ENCODE peak calls at places on chromosomes 11 and 22, in six cellular contexts. X, H, G, W, C and S are unnamed samples.
A peak's percentile ranks its signal among the peaks of the same experiment; 100 is the strongest.

GRCh38 chr11:121930004-121930965 is 185.7 kb downstream of the BLID start:
- DNase-seq in C (no peak), X (no peak), G (no peak), W (no peak), H (no peak), S (no peak)

GRCh38 chr22:35409783-35410662 is 10.1 kb downstream of the MCM5 start:
- DNase-seq in X (no peak), G (no peak), W (no peak), C (no peak), H (no peak), S (no peak)

GRCh38 chr11:70524096-70524922 is 126.0 kb downstream of the CTTN start:
- DNase-seq in H (no peak), G (peak; percentile 68), W (no peak), C (no peak), X (no peak), S (no peak)

GRCh38 chr11:120306519-120307242 is 18.4 kb upstream of the TLCD5 start:
- DNase-seq in H (no peak), W (peak; percentile 42), C (no peak), X (no peak), G (peak; percentile 86), S (no peak)

GRCh38 chr11:42066113-42066512 is 606.7 kb upstream of the LRRC4C start:
- DNase-seq in X (no peak), G (peak; percentile 49), C (no peak), H (peak; percentile 29), W (no peak), S (no peak)

GRCh38 chr22:46613606-46613997 is 6.6 kb upstream of the GRAMD4 start:
- DNase-seq in H (no peak), C (no peak), W (peak; percentile 38), G (peak; percentile 61), X (no peak), S (no peak)

GRCh38 chr11:69308531-69308930 is 14.6 kb downstream of the MYEOV start:
- DNase-seq in X (no peak), G (peak; percentile 31), H (no peak), C (no peak), W (no peak), S (no peak)

GRCh38 chr11:2806351-2807058 is 79.1 kb downstream of the CDKN1C start:
- DNase-seq in C (peak; percentile 31), H (peak; percentile 13), X (peak; percentile 11), W (no peak), G (peak; percentile 47), S (no peak)

GRCh38 chr11:34449013-34449412 is 10.3 kb downstream of the CAT start:
- DNase-seq in H (no peak), C (no peak), X (no peak), W (no peak), G (no peak), S (no peak)

GRCh38 chr11:95398437-95399112 is 167.6 kb upstream of the SESN3 start:
- DNase-seq in W (no peak), C (no peak), G (no peak), X (no peak), H (no peak), S (no peak)

GRCh38 chr22:26127126-26127525 is 42.1 kb upstream of the SEZ6L start:
- DNase-seq in H (no peak), G (no peak), C (no peak), X (no peak), W (no peak), S (no peak)

GRCh38 chr11:74004694-74005615 is 3.9 kb downstream of the UCP3 start:
- DNase-seq in C (no peak), H (no peak), X (no peak), G (peak; percentile 56), W (peak; percentile 86), S (no peak)

GRCh38 chr22:24857576-24857975 is 51.6 kb downstream of the SGSM1 start:
- DNase-seq in X (no peak), H (no peak), G (no peak), W (no peak), C (no peak), S (no peak)

GRCh38 chr11:57567512-57568329 is at the start of gene UBE2L6:
- DNase-seq in X (peak; percentile 80), G (peak; percentile 80), H (peak; percentile 83), W (peak; percentile 75), C (peak; percentile 67), S (peak; percentile 19)

GRCh38 chr22:35140879-35141745 is 75.2 kb downstream of the ISX start:
- DNase-seq in C (no peak), X (no peak), H (no peak), W (peak; percentile 76), G (peak; percentile 86), S (no peak)

GRCh38 chr11:63511349-63511748 is 5.5 kb downstream of the LGALS12 start:
- DNase-seq in H (no peak), G (no peak), W (no peak), C (no peak), X (no peak), S (no peak)

GRCh38 chr11:13336246-13336873 is 58.8 kb downstream of the BMAL1 start:
- DNase-seq in X (no peak), W (no peak), C (no peak), H (peak; percentile 25), G (no peak), S (no peak)

GRCh38 chr11:112082729-112083128 is 3.8 kb downstream of the TIMM8B start:
- DNase-seq in H (no peak), W (no peak), X (no peak), G (no peak), C (no peak), S (no peak)

GRCh38 chr22:46684706-46685105 is 53.3 kb downstream of the CERK start:
- DNase-seq in G (no peak), H (peak; percentile 55), C (no peak), X (no peak), W (peak; percentile 51), S (no peak)

GRCh38 chr11:56045538-56045937 is 18.1 kb downstream of the OR5AS1 start:
- DNase-seq in C (no peak), X (no peak), G (no peak), H (no peak), W (no peak), S (no peak)

GRCh38 chr11:67289651-67290479 is 762 bp downstream of the ANKRD13D start:
- DNase-seq in W (no peak), G (peak; percentile 81), X (no peak), C (no peak), H (peak; percentile 35), S (no peak)

GRCh38 chr22:36423461-36424404 is 36.0 kb upstream of the MYH9 start:
- DNase-seq in G (no peak), C (no peak), X (no peak), H (no peak), W (no peak), S (no peak)

GRCh38 chr11:47201015-47201414 is 13.8 kb upstream of the DDB2 start:
- DNase-seq in W (no peak), H (no peak), X (no peak), C (no peak), G (no peak), S (no peak)
- H3K27me3 ChIP-seq in W (no peaks in the 10 kb centered on the region), H (no peaks in the 10 kb centered on the region), X (no peaks in the 10 kb centered on the region), C (no peaks in the 10 kb centered on the region), G (no peaks in the 10 kb centered on the region), S (no peaks in the 10 kb centered on the region)

DNA sequence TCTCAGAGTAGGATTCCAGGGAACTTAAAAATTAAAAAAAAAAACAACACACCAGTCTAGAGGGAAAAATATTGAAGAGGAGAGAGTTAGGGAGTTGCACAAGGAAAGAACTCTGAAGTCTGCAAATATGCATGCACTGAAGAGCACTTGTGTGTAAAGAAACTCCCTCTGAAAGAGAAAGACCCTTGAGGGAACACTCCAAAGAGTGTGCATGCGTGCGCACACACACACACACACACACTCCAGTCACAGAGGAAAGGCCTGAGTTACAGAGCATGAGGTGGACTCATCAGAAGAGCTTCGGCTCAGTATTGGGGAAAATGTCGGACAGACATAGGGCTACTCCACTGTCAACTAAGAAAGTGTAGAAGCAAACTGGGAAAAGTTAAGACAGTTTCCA is 30.1 kb downstream of the GGTLC2 start:
- DNase-seq in W (no peak), X (no peak), C (no peak), H (no peak), G (no peak), S (no peak)
- H3K27me3 ChIP-seq in W (no peaks in the 10 kb centered on the region), X (no peaks in the 10 kb centered on the region), C (no peaks in the 10 kb centered on the region), H (peaks cover 78% of the 10 kb centered on the region), G (peaks cover 31% of the 10 kb centered on the region), S (no peaks in the 10 kb centered on the region)

GRCh38 chr11:64675417-64676252 is 47.4 kb downstream of the NRXN2 start:
- DNase-seq in C (peak; percentile 62), W (no peak), H (peak; percentile 80), X (peak; percentile 44), G (no peak), S (peak; percentile 74)
- H3K27me3 ChIP-seq in C (no peaks in the 10 kb centered on the region), W (no peaks in the 10 kb centered on the region), H (peaks cover 54% of the 10 kb centered on the region), X (no peaks in the 10 kb centered on the region), G (no peaks in the 10 kb centered on the region), S (no peaks in the 10 kb centered on the region)

GRCh38 chr22:38451864-38452263 is 3.1 kb downstream of the KCNJ4 start:
- DNase-seq in X (no peak), W (no peak), C (no peak), G (no peak), H (no peak), S (no peak)

GRCh38 chr22:38451404-38451803 is 3.6 kb downstream of the KCNJ4 start:
- DNase-seq in W (no peak), C (no peak), G (no peak), H (no peak), X (no peak), S (no peak)

GRCh38 chr22:38448945-38449745 is 5.9 kb downstream of the KCNJ4 start:
- DNase-seq in G (no peak), H (peak; percentile 69), W (no peak), X (no peak), C (no peak), S (no peak)

GRCh38 chr22:38449776-38450175 is 5.2 kb downstream of the KCNJ4 start:
- DNase-seq in W (no peak), X (no peak), H (no peak), G (no peak), C (no peak), S (no peak)

GRCh38 chr22:38450234-38450797 is 4.7 kb downstream of the KCNJ4 start:
- DNase-seq in C (no peak), W (no peak), H (peak; percentile 60), X (no peak), G (no peak), S (no peak)
- H3K27me3 ChIP-seq in C (peaks cover 7% of the 10 kb centered on the region), W (no peaks in the 10 kb centered on the region), H (peaks cover 92% of the 10 kb centered on the region), X (peaks cover 9% of the 10 kb centered on the region), G (peaks cover 56% of the 10 kb centered on the region), S (peaks cover 6% of the 10 kb centered on the region)

GRCh38 chr11:110571286-110571685 is 141.0 kb downstream of the ARHGAP20 start:
- DNase-seq in G (no peak), H (no peak), C (no peak), W (no peak), X (no peak), S (no peak)
- H3K27me3 ChIP-seq in G (peaks cover 5% of the 10 kb centered on the region), H (peaks cover 38% of the 10 kb centered on the region), C (no peaks in the 10 kb centered on the region), W (no peaks in the 10 kb centered on the region), X (no peaks in the 10 kb centered on the region), S (no peaks in the 10 kb centered on the region)

DNA sequence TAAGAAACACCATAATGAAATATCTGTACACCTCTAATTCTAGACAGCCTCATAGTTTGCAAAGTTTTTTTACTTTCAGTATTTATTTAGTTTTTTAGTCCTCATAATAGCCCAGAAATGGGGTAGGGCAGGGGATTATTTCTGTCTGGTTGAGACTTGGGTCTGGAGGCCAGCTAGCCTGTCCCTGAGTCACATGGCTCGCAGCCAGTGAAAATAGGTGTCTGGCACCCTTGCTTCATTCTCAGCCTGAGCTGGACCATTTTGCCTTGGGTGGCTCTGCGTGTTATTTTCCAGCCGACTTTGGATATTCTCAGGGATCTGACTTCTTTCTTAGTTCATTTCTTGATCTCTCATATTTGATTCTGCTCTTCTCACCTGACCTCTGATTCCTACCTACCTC is 123.9 kb upstream of the NARS2 start:
- DNase-seq in C (no peak), G (no peak), W (no peak), X (no peak), H (peak; percentile 66), S (peak; percentile 80)
- H3K27me3 ChIP-seq in C (no peaks in the 10 kb centered on the region), G (no peaks in the 10 kb centered on the region), W (no peaks in the 10 kb centered on the region), X (no peaks in the 10 kb centered on the region), H (peaks cover 16% of the 10 kb centered on the region), S (no peaks in the 10 kb centered on the region)